ENCODE peak calls at places on chromosomes 2 and 18, in nine cellular contexts. Z, Y, Q, E, F, R, T, W and J are unnamed samples.

GRCh38 chr18:60686142-60686541 is 313.6 kb upstream of the MC4R start:
- DNase-seq in Z (no peak), Y (no peak), Q (no peak), E (no peak), F (no peak), R (no peak), T (no peak), W (no peak), J (no peak)

GRCh38 chr2:109139844-109140396 is 10.9 kb downstream of the SH3RF3 start:
- DNase-seq in Z (no peak), Y (no peak), Q (no peak), E (no peak), F (no peak), R (no peak), T (no peak), W (no peak), J (no peak)

GRCh38 chr2:147182260-147182659 is 662.6 kb upstream of the ACVR2A start:
- DNase-seq in Z (no peak), Y (no peak), Q (no peak), E (no peak), F (no peak), R (no peak), T (no peak), W (no peak), J (peak)

GRCh38 chr2:14656146-14656545 is 23.6 kb downstream of the LRATD1 start:
- DNase-seq in Z (no peak), Y (no peak), Q (no peak), E (no peak), F (no peak), R (no peak), T (no peak), W (no peak), J (no peak)

GRCh38 chr2:128379021-128380005 is 60.6 kb upstream of the HS6ST1 start:
- DNase-seq in Z (no peak), Y (no peak), Q (peak), E (peak), F (no peak), R (peak), T (peak), W (peak), J (no peak)

GRCh38 chr2:163132850-163133249 is 294.3 kb upstream of the KCNH7 start:
- DNase-seq in Z (no peak), Y (no peak), Q (peak), E (no peak), F (no peak), R (no peak), T (peak), W (no peak), J (no peak)

GRCh38 chr2:758073-758820 is 81.0 kb upstream of the TMEM18 start:
- DNase-seq in Z (no peak), Y (no peak), Q (no peak), E (no peak), F (no peak), R (no peak), T (no peak), W (no peak), J (no peak)

GRCh38 chr2:148124271-148124670 is 103.4 kb downstream of the MBD5 start:
- DNase-seq in Z (no peak), Y (no peak), Q (no peak), E (no peak), F (no peak), R (no peak), T (no peak), W (no peak), J (no peak)

GRCh38 chr2:203656522-203657287 is 49.7 kb upstream of the CD28 start:
- DNase-seq in Z (no peak), Y (peak), Q (no peak), E (peak), F (peak), R (no peak), T (peak), W (no peak), J (no peak)

GRCh38 chr2:24122356-24123211 is 550 bp downstream of the PFN4 start:
- DNase-seq in Z (no peak), Y (peak), Q (no peak), E (no peak), F (no peak), R (no peak), T (no peak), W (no peak), J (no peak)

GRCh38 chr18:48818329-48819254 is 132.2 kb downstream of the SMAD7 start:
- DNase-seq in Z (peak), Y (no peak), Q (no peak), E (peak), F (no peak), R (no peak), T (no peak), W (no peak), J (no peak)

GRCh38 chr2:237563816-237564215 is 2.6 kb upstream of the PRLH start:
- DNase-seq in Z (peak), Y (no peak), Q (no peak), E (no peak), F (no peak), R (no peak), T (no peak), W (no peak), J (no peak)

GRCh38 chr2:167406558-167406957 is 518.3 kb downstream of the XIRP2 start:
- DNase-seq in Z (no peak), Y (no peak), Q (no peak), E (no peak), F (no peak), R (no peak), T (no peak), W (no peak), J (no peak)

GRCh38 chr18:74146756-74147155 is 878 bp downstream of the FBXO15 start:
- DNase-seq in Z (no peak), Y (no peak), Q (no peak), E (no peak), F (no peak), R (no peak), T (no peak), W (peak), J (no peak)

GRCh38 chr2:197001921-197002320 is 75.4 kb upstream of the PGAP1 start:
- DNase-seq in Z (no peak), Y (no peak), Q (no peak), E (no peak), F (no peak), R (no peak), T (no peak), W (no peak), J (no peak)

GRCh38 chr2:100422320-100422719 is 4.9 kb upstream of the CHST10 start:
- DNase-seq in Z (peak), Y (peak), Q (no peak), E (no peak), F (no peak), R (no peak), T (peak), W (no peak), J (peak)

GRCh38 chr2:241312082-241312481 is 3.4 kb downstream of the HDLBP start:
- DNase-seq in Z (no peak), Y (no peak), Q (no peak), E (no peak), F (no peak), R (no peak), T (no peak), W (peak), J (no peak)

GRCh38 chr2:151183072-151183580 is 78.5 kb downstream of the RBM43 start:
- DNase-seq in Z (no peak), Y (no peak), Q (no peak), E (no peak), F (no peak), R (no peak), T (no peak), W (no peak), J (no peak)